ENCODE peak calls at places on chromosomes 16 and 17, in seven cellular contexts. W is mesendoderm, X is trophoblast cell, Y is IMR-90, J is H9, G is H1, S is mesenchymal stem cell. Q is an unnamed sample.

GRCh38 chr16:11570796-11571195 is 15.9 kb downstream of the LITAF start:
- DNase-seq in J (no peak), G (no peak), S (no peak), W (no peak), Y (no peak), X (no peak), Q (no peak)

GRCh38 chr17:35291802-35292201 is 48.9 kb downstream of the SLFN5 start:
- DNase-seq in X (peak), Y (peak), W (no peak), J (no peak), S (no peak), G (no peak), Q (no peak)

GRCh38 chr17:2783310-2784030 is 12.8 kb upstream of the RAP1GAP2 start:
- DNase-seq in J (no peak), G (no peak), W (no peak), X (no peak), Y (no peak), S (no peak), Q (no peak)

GRCh38 chr16:64983226-64983625 is 138.6 kb downstream of the CDH11 start:
- DNase-seq in W (no peak), S (no peak), X (no peak), G (no peak), Y (no peak), J (no peak), Q (no peak)

GRCh38 chr16:88982286-88983084 is 5.5 kb upstream of the CBFA2T3 start:
- DNase-seq in J (no peak), W (no peak), S (no peak), X (no peak), Y (no peak), G (no peak), Q (no peak)

GRCh38 chr17:75345514-75346167 is 56.4 kb upstream of the SLC25A19 start:
- DNase-seq in S (no peak), J (peak), W (peak), G (no peak), Y (no peak), X (no peak), Q (no peak)

GRCh38 chr17:71284032-71284755 is 836.6 kb upstream of the SOX9 start:
- DNase-seq in Y (no peak), J (no peak), X (no peak), W (no peak), S (no peak), G (no peak), Q (no peak)

GRCh38 chr16:75011634-75012307 is 12.9 kb downstream of the ZNRF1 start:
- DNase-seq in G (no peak), Y (peak), J (no peak), S (peak), W (no peak), X (peak), Q (no peak)

GRCh38 chr17:4152471-4152870 is 9.5 kb downstream of the CYB5D2 start:
- DNase-seq in S (peak), W (no peak), Y (peak), G (no peak), J (no peak), X (no peak), Q (no peak)

GRCh38 chr16:51404386-51404785 is 253.3 kb upstream of the SALL1 start:
- DNase-seq in S (peak), W (no peak), J (no peak), X (no peak), G (no peak), Y (peak), Q (no peak)

GRCh38 chr16:55913717-55914116 is 38.5 kb upstream of the CES5A start:
- DNase-seq in J (no peak), W (no peak), Y (no peak), X (no peak), S (no peak), G (no peak), Q (no peak)

GRCh38 chr16:85137323-85138072 is 25.2 kb upstream of the CIBAR2 start:
- DNase-seq in J (no peak), W (no peak), S (peak), Y (peak), X (peak), G (no peak), Q (no peak)

GRCh38 chr16:74650966-74651567 is 15.6 kb downstream of the RFWD3 start:
- DNase-seq in W (no peak), J (no peak), S (peak), Y (no peak), G (no peak), X (peak), Q (no peak)

GRCh38 chr16:66006485-66006884 is 360.0 kb upstream of the CDH5 start:
- DNase-seq in W (no peak), Y (no peak), G (no peak), J (no peak), S (no peak), X (no peak), Q (no peak)

GRCh38 chr17:64599187-64599676 is 62.9 kb downstream of the SMURF2 start:
- DNase-seq in G (no peak), J (peak), X (peak), Y (no peak), W (no peak), S (no peak), Q (no peak)

GRCh38 chr16:62829084-62829483 is 792.8 kb upstream of the CDH8 start:
- DNase-seq in Y (no peak), W (no peak), G (no peak), S (no peak), J (no peak), X (no peak), Q (no peak)

GRCh38 chr17:38550661-38551060 is 55.1 kb downstream of the SRCIN1 start:
- DNase-seq in J (no peak), W (no peak), G (no peak), X (peak), Y (peak), S (no peak), Q (no peak)

GRCh38 chr16:1960665-1961630 is 1.6 kb downstream of the NDUFB10 start:
- DNase-seq in J (peak), S (peak), W (peak), Y (peak), X (peak), G (no peak), Q (no peak)

GRCh38 chr16:15950167-15950854 is 895 bp downstream of the ABCC1 start:
- DNase-seq in W (peak), X (peak), J (no peak), G (no peak), Y (peak), S (peak), Q (no peak)

GRCh38 chr16:85227924-85228462 is 115.7 kb upstream of the CIBAR2 start:
- DNase-seq in J (no peak), G (no peak), X (no peak), S (peak), W (peak), Y (peak), Q (no peak)

GRCh38 chr17:45221081-45221996 is at the start of gene FMNL1:
- DNase-seq in X (no peak), Y (no peak), G (peak), J (no peak), S (no peak), W (no peak), Q (no peak)

GRCh38 chr16:31301708-31302400 is 42.1 kb downstream of the ITGAM start:
- DNase-seq in J (no peak), Y (no peak), X (peak), G (no peak), S (no peak), W (no peak), Q (no peak)

DNA sequence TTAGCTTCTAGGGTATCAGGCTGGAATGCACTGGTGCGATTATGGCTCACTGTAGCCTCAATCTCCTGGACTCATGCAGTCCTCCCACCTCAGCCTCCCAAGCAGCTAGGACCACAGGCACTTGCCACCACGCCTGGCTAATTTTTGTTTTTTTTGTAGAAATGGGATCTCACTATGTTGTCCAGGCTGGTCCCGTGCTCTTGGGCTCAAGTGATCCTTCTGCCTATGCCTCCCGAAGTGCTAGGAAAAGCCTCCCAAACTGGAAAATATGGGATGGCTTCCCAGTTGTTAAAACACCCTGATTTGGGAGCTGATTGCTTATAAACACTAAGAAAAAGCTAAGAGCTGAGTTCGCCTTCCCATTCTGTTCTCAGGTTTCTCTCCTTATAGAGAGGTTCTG is 6.6 kb upstream of the ZNF263 start:
- DNase-seq in W (no peak), Y (no peak), J (no peak), S (no peak), G (no peak), X (no peak), Q (no peak)
- H3K23ac ChIP-seq in W (no peak), Y (no peak), J (no peak), S (no peak), G (no peak), X (no peak), Q (no peak)

GRCh38 chr16:52562770-52563169 is 15.8 kb upstream of the TOX3 start:
- DNase-seq in S (no peak), G (no peak), W (no peak), X (no peak), Y (no peak), J (no peak), Q (no peak)
- H2BK120ac ChIP-seq in S (no peak), G (no peak), W (no peak), X (no peak), Y (no peak), J (no peak), Q (no peak)

GRCh38 chr16:22670044-22670536 is 143.9 kb upstream of the HS3ST2 start:
- DNase-seq in W (no peak), S (no peak), Y (no peak), G (no peak), J (no peak), X (no peak), Q (no peak)

GRCh38 chr16:22670551-22670970 is 143.4 kb upstream of the HS3ST2 start:
- DNase-seq in G (peak), J (peak), S (no peak), W (peak), Y (no peak), X (no peak), Q (peak)

GRCh38 chr16:22665803-22666202 is 148.2 kb upstream of the HS3ST2 start:
- DNase-seq in J (peak), Y (no peak), W (no peak), G (peak), S (no peak), X (no peak), Q (no peak)

GRCh38 chr16:22665048-22665797 is 148.7 kb upstream of the HS3ST2 start:
- DNase-seq in Y (no peak), G (peak), X (no peak), W (no peak), J (peak), S (no peak), Q (no peak)

GRCh38 chr16:22668318-22668717 is 145.6 kb upstream of the HS3ST2 start:
- DNase-seq in G (no peak), Y (no peak), J (peak), W (no peak), S (no peak), X (no peak), Q (no peak)
- H3K23ac ChIP-seq in G (no peak), Y (no peak), J (no peak), W (no peak), S (no peak), X (no peak), Q (no peak)

GRCh38 chr16:59330030-59330670 is 596.0 kb upstream of the GOT2 start:
- DNase-seq in S (peak), W (peak), J (no peak), X (no peak), Y (peak), G (no peak), Q (peak)

GRCh38 chr16:59324462-59324861 is 590.3 kb upstream of the GOT2 start:
- DNase-seq in X (no peak), W (no peak), Y (peak), S (peak), J (no peak), G (no peak), Q (no peak)

GRCh38 chr16:59327894-59328293 is 593.8 kb upstream of the GOT2 start:
- DNase-seq in G (no peak), W (no peak), X (no peak), J (no peak), S (no peak), Y (no peak), Q (no peak)
- H2BK120ac ChIP-seq in G (no peak), W (no peak), X (no peak), J (no peak), S (no peak), Y (no peak), Q (no peak)

DNA sequence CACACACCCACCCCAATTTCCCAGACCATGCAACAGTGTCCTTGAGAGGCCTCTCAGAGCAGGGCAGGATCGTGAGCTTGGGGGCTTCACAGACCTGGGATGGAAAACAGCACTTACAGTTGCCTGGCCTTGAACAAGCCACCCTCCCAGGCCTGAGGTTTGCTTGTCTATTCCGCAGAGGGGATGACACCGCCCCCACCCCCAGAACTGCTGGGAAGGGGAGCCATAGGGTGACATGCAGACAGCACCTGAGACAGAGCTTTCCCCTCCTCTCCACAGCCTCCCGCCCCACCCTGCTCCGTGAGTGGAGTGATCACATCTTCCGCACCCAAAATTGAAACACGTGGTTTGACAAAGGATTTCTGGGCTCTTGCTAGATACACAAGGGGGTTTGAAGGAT is 131.5 kb upstream of the TNRC6C start:
- DNase-seq in X (no peak), W (no peak), J (no peak), G (no peak), S (no peak), Y (no peak), Q (no peak)
- H3K23ac ChIP-seq in X (no peak), W (no peak), J (no peak), G (no peak), S (no peak), Y (no peak), Q (no peak)

DNA sequence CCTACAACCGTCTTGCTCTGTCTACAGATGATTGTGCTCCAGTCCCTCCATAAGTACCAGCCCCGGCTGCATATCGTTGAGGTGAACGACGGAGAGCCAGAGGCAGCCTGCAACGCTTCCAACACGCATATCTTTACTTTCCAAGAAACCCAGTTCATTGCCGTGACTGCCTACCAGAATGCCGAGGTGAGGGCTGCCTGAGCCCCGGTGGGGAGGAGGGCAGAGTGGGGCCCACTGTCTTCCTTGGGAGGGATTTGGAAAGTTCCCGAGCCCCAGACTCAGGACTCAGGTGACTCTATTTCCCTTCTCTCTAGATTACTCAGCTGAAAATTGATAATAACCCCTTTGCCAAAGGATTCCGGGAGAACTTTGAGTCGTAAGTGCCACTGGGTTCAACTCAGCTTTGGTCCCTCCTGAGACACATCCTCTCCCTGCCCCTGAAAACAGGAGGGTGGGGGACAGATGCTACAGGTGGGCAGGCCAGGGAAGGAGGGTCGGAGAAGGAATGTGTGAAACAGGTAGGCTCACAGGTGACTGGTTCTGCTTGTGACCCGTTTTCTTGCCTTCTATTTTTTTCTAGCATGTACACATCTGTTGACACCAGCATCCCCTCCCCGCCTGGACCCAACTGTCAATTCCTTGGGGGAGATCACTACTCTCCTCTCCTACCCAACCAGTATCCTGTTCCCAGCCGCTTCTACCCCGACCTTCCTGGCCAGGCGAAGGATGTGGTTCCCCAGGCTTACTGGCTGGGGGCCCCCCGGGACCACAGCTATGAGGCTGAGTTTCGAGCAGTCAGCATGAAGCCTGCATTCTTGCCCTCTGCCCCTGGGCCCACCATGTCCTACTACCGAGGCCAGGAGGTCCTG is 11.4 kb downstream of the TBX21 start:
- DNase-seq in S (no peak), W (no peak), X (no peak), G (no peak), J (no peak), Y (no peak), Q (no peak)
- H2BK120ac ChIP-seq in S (no peak), W (no peak), X (no peak), G (no peak), J (no peak), Y (no peak), Q (no peak)

GRCh38 chr17:80154166-80154565 is 7.2 kb upstream of the EIF4A3 start:
- DNase-seq in W (no peak), J (no peak), Y (no peak), G (no peak), X (no peak), S (no peak), Q (no peak)
- H3K23ac ChIP-seq in W (no peak), J (no peak), Y (no peak), G (no peak), X (no peak), S (no peak), Q (no peak)

GRCh38 chr17:51188321-51188853 is 22.2 kb downstream of the NME2 start:
- DNase-seq in W (no peak), J (no peak), X (no peak), G (no peak), Y (no peak), S (no peak), Q (no peak)

GRCh38 chr17:51189162-51189561 is 23.0 kb downstream of the NME2 start:
- DNase-seq in W (no peak), X (no peak), Y (no peak), G (no peak), J (no peak), S (no peak), Q (no peak)

GRCh38 chr17:51185763-51186332 is 19.6 kb downstream of the NME2 start:
- DNase-seq in Y (no peak), X (no peak), J (no peak), G (peak), S (no peak), W (no peak), Q (no peak)

GRCh38 chr17:51189628-51190027 is 23.4 kb downstream of the NME2 start:
- DNase-seq in G (no peak), Y (peak), X (no peak), W (no peak), S (peak), J (no peak), Q (no peak)

GRCh38 chr17:51184124-51184523 is 17.9 kb downstream of the NME2 start:
- DNase-seq in W (no peak), Y (no peak), X (no peak), J (no peak), S (peak), G (no peak), Q (no peak)
- H2BK120ac ChIP-seq in W (no peak), Y (no peak), X (no peak), J (no peak), S (no peak), G (no peak), Q (no peak)

DNA sequence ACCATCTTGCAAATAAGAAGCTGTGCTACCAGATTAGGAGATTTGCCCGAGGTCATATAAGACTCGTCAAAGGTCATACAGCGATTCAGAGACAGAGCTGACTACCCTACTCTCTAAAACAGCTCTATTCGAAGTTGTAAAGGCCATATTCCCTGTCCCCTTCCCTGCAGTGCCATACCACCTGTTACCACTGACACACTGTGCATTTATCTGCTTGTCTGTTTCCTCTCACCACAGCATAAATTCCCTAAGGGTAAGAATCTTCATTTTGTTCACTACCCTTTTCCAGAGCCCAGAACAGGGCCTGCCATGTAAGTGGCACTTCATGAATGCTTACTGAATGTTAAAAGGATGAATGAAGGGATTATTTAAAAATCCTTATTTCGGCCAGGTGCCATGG is 3.4 kb upstream of the KSR1 start:
- DNase-seq in J (no peak), G (no peak), S (no peak), X (no peak), Y (no peak), W (no peak), Q (no peak)
- H3K23ac ChIP-seq in J (no peak), G (no peak), S (no peak), X (no peak), Y (no peak), W (no peak), Q (no peak)

DNA sequence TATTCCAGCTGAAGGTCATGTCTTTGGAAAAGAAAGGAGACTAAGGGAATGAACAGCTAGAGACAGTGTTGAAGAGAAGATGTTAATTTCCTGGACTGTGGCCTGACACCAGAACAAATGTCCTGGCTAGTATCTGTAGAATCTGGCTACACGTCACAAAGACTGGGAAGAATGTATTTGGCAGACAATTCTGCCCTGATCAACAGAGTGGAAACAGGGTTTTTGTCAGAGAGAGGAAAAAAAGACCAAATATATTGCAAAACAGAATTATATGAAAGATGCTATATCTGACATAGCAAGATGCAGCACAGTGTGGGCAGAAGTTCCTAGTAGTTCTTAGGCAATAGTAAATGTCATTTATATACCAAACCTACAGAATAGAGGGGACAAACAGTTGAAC is 17.0 kb upstream of the ANKFN1 start:
- DNase-seq in G (no peak), J (no peak), X (no peak), W (no peak), S (no peak), Y (no peak), Q (no peak)
- H2BK120ac ChIP-seq in G (no peak), J (no peak), X (no peak), W (no peak), S (no peak), Y (no peak), Q (no peak)

Q was measured in neuronal stem cell.